ENCODE peak calls at places on chromosome 19, in six cellular contexts. S is lung, M is IMR-90, U is neural crest cell, Z is ascending aorta, F is fibroblast of lung. X is an unnamed sample.
A peak's percentile ranks its signal among the peaks of the same experiment; 100 is the strongest.

GRCh38 chr19:3440082-3440481 is 40.2 kb downstream of the SMIM24 start:
- DNase-seq in U (no peak), Z (no peak), F (no peak), M (no peak), S (peak; percentile 50), X (peak; percentile 55)

GRCh38 chr19:12769689-12770088 is 5.7 kb downstream of the HOOK2 start:
- DNase-seq in S (peak; percentile 74), U (peak; percentile 42), M (no peak), F (no peak), Z (no peak), X (peak; percentile 96)

GRCh38 chr19:17775991-17776803 is 18.7 kb upstream of the B3GNT3 start:
- DNase-seq in M (peak; percentile 6), S (no peak), U (no peak), F (no peak), Z (no peak), X (no peak)

GRCh38 chr19:43759515-43759914 is 4.8 kb upstream of the SMG9 start:
- DNase-seq in F (peak; percentile 76), M (peak; percentile 55), S (no peak), Z (no peak), U (no peak), X (no peak)

GRCh38 chr19:1857648-1858326 is 5.6 kb downstream of the KLF16 start:
- DNase-seq in Z (no peak), U (no peak), S (no peak), M (no peak), F (no peak), X (no peak)

GRCh38 chr19:10505583-10506229 is 2.5 kb upstream of the KEAP1 start:
- DNase-seq in Z (no peak), M (peak; percentile 50), S (peak; percentile 80), U (peak; percentile 76), F (peak; percentile 35), X (no peak)

GRCh38 chr19:5893907-5894703 is 9.5 kb downstream of the NDUFA11 start:
- DNase-seq in M (no peak), S (no peak), F (no peak), Z (no peak), U (no peak), X (no peak)

GRCh38 chr19:13119654-13120053 is 1.6 kb downstream of the NACC1 start:
- DNase-seq in F (peak; percentile 32), M (no peak), S (no peak), Z (no peak), U (no peak), X (no peak)

GRCh38 chr19:47056416-47056815 is 8.0 kb upstream of the TMEM160 start:
- DNase-seq in U (no peak), Z (no peak), S (no peak), F (no peak), M (no peak), X (no peak)

GRCh38 chr19:32651729-32652140 is 23.2 kb downstream of the ANKRD27 start:
- DNase-seq in M (peak; percentile 11), Z (no peak), U (peak; percentile 34), S (no peak), F (peak; percentile 23), X (no peak)

GRCh38 chr19:14072535-14073231 is at the start of gene MISP3:
- DNase-seq in S (peak; percentile 72), U (no peak), F (peak; percentile 53), M (no peak), Z (no peak), X (no peak)

GRCh38 chr19:46574533-46574932 is 26.6 kb upstream of the CALM3 start:
- DNase-seq in S (no peak), U (no peak), F (peak; percentile 13), Z (no peak), M (no peak), X (no peak)

GRCh38 chr19:52170863-52171320 is 529 bp downstream of the ZNF836 start:
- DNase-seq in F (no peak), Z (no peak), M (no peak), U (peak; percentile 20), S (no peak), X (no peak)

GRCh38 chr19:8161135-8161646 is 11.8 kb upstream of the FBN3 start:
- DNase-seq in U (no peak), S (peak; percentile 41), Z (no peak), M (no peak), F (peak; percentile 18), X (no peak)

GRCh38 chr19:17943284-17944221 is 10.7 kb downstream of the CCDC124 start:
- DNase-seq in F (no peak), Z (no peak), U (no peak), M (no peak), S (no peak), X (no peak)

GRCh38 chr19:40381321-40381720 is 8.7 kb downstream of the HIPK4 start:
- DNase-seq in Z (no peak), M (no peak), S (no peak), U (no peak), F (no peak), X (no peak)

GRCh38 chr19:7921302-7921954 is 1.3 kb downstream of the SNAPC2 start:
- DNase-seq in M (no peak), F (no peak), S (no peak), U (no peak), Z (no peak), X (no peak)

GRCh38 chr19:42242071-42242511 is 311 bp downstream of the GSK3A start:
- DNase-seq in S (no peak), Z (no peak), M (no peak), F (no peak), U (no peak), X (no peak)

GRCh38 chr19:2034729-2035589 is 16.1 kb downstream of the MKNK2 start:
- DNase-seq in F (no peak), M (peak; percentile 8), U (peak; percentile 41), Z (no peak), S (peak; percentile 92), X (no peak)

GRCh38 chr19:37932985-37933953 is 26.3 kb downstream of the SIPA1L3 start:
- DNase-seq in F (peak; percentile 71), M (peak; percentile 61), Z (no peak), U (no peak), S (no peak), X (no peak)

GRCh38 chr19:47781590-47782318 is 3.3 kb downstream of the SELENOW start:
- DNase-seq in Z (no peak), F (no peak), S (peak; percentile 49), M (no peak), U (no peak), X (no peak)

DNA sequence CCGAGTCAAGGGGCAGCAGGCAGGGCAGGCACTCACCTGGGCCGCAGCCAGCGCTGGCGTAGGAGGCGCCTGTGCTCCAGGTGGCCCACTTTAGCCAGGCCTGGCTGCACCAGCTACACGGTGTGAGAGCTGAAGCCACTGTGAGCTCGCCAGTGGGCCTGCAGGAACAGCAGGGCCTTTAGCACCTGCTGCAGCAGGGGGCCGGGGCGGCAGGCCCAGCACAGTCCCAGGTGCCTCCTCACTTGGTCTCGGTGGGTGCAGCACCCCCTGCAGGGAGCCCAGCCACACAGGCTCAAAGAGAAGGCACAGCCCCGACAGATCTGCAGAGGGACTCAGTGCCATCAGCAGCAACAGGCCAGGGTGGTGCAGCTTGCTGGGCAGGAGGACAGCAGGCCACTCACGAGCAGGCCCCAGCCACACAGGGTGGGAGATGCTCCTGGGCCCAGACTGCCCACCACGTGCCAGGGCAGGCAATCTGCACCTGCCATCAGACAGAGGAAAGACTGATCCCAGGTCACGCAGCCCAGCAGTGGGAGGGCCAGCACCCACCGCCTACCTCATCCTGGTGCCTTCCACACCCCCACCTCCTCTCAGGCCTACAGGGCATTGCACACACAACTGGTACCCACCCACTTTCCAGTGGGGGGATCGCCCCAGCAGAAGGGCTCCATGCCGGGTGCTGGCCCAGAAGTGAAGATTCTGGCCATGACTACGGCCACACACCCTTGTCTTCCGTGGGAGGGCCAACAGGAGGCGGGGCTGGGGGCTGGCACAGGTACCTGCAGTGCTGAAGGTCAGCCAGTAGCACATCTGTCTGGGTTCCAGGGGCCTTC is 15.8 kb downstream of the ARHGAP33 start:
- DNase-seq in S (no peak), U (no peak), M (no peak), F (no peak), Z (no peak), X (no peak)
- TF ChIP-seq CTCF in S (no peak), U (no peak), M (peak; percentile 7), F (no peak), Z (no peak), X (peak; percentile 21)

DNA sequence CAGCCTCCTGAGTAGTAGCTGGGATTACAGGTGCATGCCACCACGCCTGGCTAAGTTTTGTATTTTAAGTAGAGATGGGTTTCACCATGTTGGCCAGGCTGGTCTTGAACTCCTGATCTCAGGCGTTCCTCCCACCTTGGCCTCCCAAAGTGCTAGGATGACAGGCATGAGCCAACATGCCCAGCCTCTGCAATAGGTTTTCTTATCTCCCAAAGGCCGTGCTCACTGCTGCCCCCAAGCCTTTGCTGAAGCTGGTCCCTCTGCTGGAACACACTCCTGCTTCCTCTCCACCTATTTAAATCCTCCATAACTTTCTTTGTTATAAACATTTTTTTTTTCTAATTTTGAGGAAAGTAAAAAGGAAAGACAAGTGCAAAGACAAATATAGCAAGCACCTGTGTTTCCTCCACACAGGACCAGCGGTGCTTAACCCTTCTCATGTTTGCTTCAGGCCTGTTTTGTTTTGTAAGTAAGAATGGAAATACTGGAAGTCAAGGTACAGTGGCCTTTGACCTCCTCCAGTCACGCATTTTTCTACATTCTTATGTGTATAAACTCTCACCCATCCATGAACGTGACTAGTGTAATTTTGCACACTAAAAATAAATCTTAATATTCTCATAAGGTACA is 14.5 kb upstream of the TNFAIP8L1 start:
- DNase-seq in M (peak; percentile 32), Z (no peak), S (no peak), U (no peak), F (no peak), X (no peak)
- TF ChIP-seq CTCF in M (peak; percentile 35), Z (no peak), S (no peak), U (peak; percentile 29), F (no peak), X (peak; percentile 47)

GRCh38 chr19:30647891-30648290 is 275.7 kb downstream of the ZNF536 start:
- DNase-seq in U (no peak), M (no peak), F (no peak), S (no peak), Z (no peak), X (no peak)

GRCh38 chr19:30649934-30650614 is 277.9 kb downstream of the ZNF536 start:
- DNase-seq in Z (no peak), U (peak; percentile 55), F (peak; percentile 31), M (peak; percentile 51), S (no peak), X (peak; percentile 72)

GRCh38 chr19:30649149-30649548 is 277.0 kb downstream of the ZNF536 start:
- DNase-seq in S (no peak), M (no peak), Z (no peak), U (no peak), F (no peak), X (no peak)

GRCh38 chr19:30646806-30647205 is 274.6 kb downstream of the ZNF536 start:
- DNase-seq in U (no peak), M (no peak), S (no peak), Z (no peak), F (no peak), X (no peak)

DNA sequence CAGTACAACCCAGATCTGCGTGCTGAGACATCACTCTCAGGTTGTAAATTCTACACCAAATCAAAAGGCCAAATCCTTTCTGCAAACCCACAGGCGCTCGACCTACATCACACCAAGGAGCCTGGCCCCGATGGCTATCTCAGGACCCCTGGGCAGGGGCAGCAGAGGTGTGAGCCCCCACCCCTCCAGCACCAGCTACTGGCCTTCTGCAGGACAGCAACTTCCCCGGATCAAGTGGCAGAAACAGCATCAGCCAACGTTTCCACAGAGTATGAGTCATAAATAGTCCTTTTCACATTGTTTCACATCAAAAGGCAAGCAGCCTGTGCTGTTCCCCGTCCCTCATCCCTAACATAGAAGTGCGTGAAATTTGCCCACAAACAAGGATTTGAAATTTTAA is 276.1 kb downstream of the ZNF536 start:
- DNase-seq in U (no peak), Z (no peak), M (peak; percentile 2), S (no peak), F (no peak), X (no peak)
- TF ChIP-seq CTCF in U (no peak), Z (no peak), M (no peak), S (no peak), F (no peak), X (no peak)

GRCh38 chr19:48784527-48784926 is 26.3 kb downstream of the BCAT2 start:
- DNase-seq in M (no peak), S (no peak), Z (no peak), F (no peak), U (no peak), X (no peak)
- TF ChIP-seq CTCF in M (peak; percentile 14), S (no peak), Z (no peak), F (peak; percentile 23), U (no peak), X (no peak)

X was measured in D721Med.